ENCODE peak calls at places on chromosomes 6 and 20, in nine cellular contexts. R, A, V, E, D, C, X, M and Z are unnamed samples.

GRCh38 chr20:53660947-53661381 is 67.3 kb upstream of the ZNF217 start:
- DNase-seq in R (no peak), A (no peak), V (no peak), E (no peak), D (peak; percentile 51), C (no peak), X (no peak), M (peak; percentile 49), Z (no peak)

GRCh38 chr6:88992741-88993557 is 29.5 kb upstream of the RNGTT start:
- DNase-seq in R (no peak), A (peak; percentile 11), V (peak; percentile 93), E (no peak), D (no peak), C (no peak), X (no peak), M (no peak), Z (no peak)

GRCh38 chr6:155273438-155273837 is 9.6 kb downstream of the CLDN20 start:
- DNase-seq in R (no peak), A (peak; percentile 97), V (peak; percentile 87), E (no peak), D (no peak), C (peak; percentile 10), X (no peak), M (no peak), Z (no peak)

GRCh38 chr6:130050230-130050629 is 31.8 kb downstream of the L3MBTL3 start:
- DNase-seq in R (no peak), A (peak; percentile 78), V (no peak), E (no peak), D (no peak), C (no peak), X (no peak), M (no peak), Z (no peak)

GRCh38 chr20:54062812-54063280 is 7.5 kb downstream of the BCAS1 start:
- DNase-seq in R (peak; percentile 29), A (peak; percentile 52), V (peak; percentile 58), E (no peak), D (peak; percentile 64), C (peak; percentile 64), X (peak; percentile 66), M (no peak), Z (no peak)

GRCh38 chr6:118985123-118985830 is 50.3 kb upstream of the MCM9 start:
- DNase-seq in R (no peak), A (no peak), V (no peak), E (no peak), D (no peak), C (no peak), X (no peak), M (no peak), Z (no peak)

GRCh38 chr20:62238569-62239277 is 402 bp downstream of the OSBPL2 start:
- DNase-seq in R (no peak), A (no peak), V (no peak), E (no peak), D (peak; percentile 56), C (peak; percentile 22), X (no peak), M (no peak), Z (no peak)

GRCh38 chr20:62439218-62439617 is 11.9 kb upstream of the RBBP8NL start:
- DNase-seq in R (no peak), A (no peak), V (no peak), E (no peak), D (peak; percentile 51), C (no peak), X (no peak), M (no peak), Z (no peak)

GRCh38 chr6:167279766-167280440 is 11.2 kb upstream of the UNC93A start:
- DNase-seq in R (no peak), A (no peak), V (no peak), E (no peak), D (no peak), C (no peak), X (peak; percentile 49), M (no peak), Z (no peak)

GRCh38 chr20:13267231-13267630 is 46.2 kb downstream of the ISM1 start:
- DNase-seq in R (no peak), A (no peak), V (no peak), E (no peak), D (no peak), C (no peak), X (no peak), M (no peak), Z (no peak)

GRCh38 chr6:105178110-105178509 is 1.7 kb downstream of the POPDC3 start:
- DNase-seq in R (no peak), A (peak; percentile 92), V (no peak), E (no peak), D (no peak), C (peak; percentile 75), X (no peak), M (no peak), Z (no peak)

GRCh38 chr6:22904413-22904812 is 335.0 kb downstream of the HDGFL1 start:
- DNase-seq in R (no peak), A (no peak), V (no peak), E (no peak), D (no peak), C (no peak), X (no peak), M (no peak), Z (no peak)

GRCh38 chr6:99559056-99559455 is 9.4 kb downstream of the CCNC start:
- DNase-seq in R (no peak), A (no peak), V (no peak), E (no peak), D (no peak), C (no peak), X (no peak), M (no peak), Z (no peak)

GRCh38 chr6:24919404-24919892 is 16.3 kb downstream of the RIPOR2 start:
- DNase-seq in R (no peak), A (no peak), V (no peak), E (no peak), D (no peak), C (no peak), X (peak; percentile 81), M (no peak), Z (no peak)

GRCh38 chr20:1619861-1620444 is at the start of gene SIRPB1:
- DNase-seq in R (peak; percentile 81), A (no peak), V (no peak), E (no peak), D (no peak), C (no peak), X (no peak), M (no peak), Z (no peak)

GRCh38 chr6:29759457-29759856 is 36.2 kb downstream of the HLA-F start:
- DNase-seq in R (no peak), A (no peak), V (no peak), E (no peak), D (no peak), C (peak; percentile 11), X (no peak), M (no peak), Z (no peak)

GRCh38 chr20:52598306-52598705 is 373.9 kb upstream of the TSHZ2 start:
- DNase-seq in R (no peak), A (no peak), V (no peak), E (no peak), D (no peak), C (no peak), X (no peak), M (no peak), Z (no peak)

GRCh38 chr6:137043710-137044365 is 927 bp downstream of the IL20RA start:
- DNase-seq in R (peak; percentile 25), A (peak; percentile 21), V (peak; percentile 12), E (no peak), D (peak; percentile 53), C (peak; percentile 63), X (no peak), M (no peak), Z (no peak)

GRCh38 chr6:44800171-44800671 is 412.7 kb downstream of the CDC5L start:
- DNase-seq in R (no peak), A (peak; percentile 89), V (no peak), E (no peak), D (no peak), C (no peak), X (peak; percentile 25), M (no peak), Z (no peak)

GRCh38 chr6:93584280-93584679 is 164.9 kb upstream of the EPHA7 start:
- DNase-seq in R (no peak), A (no peak), V (no peak), E (no peak), D (no peak), C (no peak), X (no peak), M (no peak), Z (no peak)

GRCh38 chr6:10595731-10596664 is 74.8 kb downstream of the GCNT2 start:
- DNase-seq in R (no peak), A (peak; percentile 68), V (no peak), E (no peak), D (no peak), C (peak; percentile 24), X (no peak), M (no peak), Z (no peak)

GRCh38 chr6:46746691-46747090 is at the start of gene ANKRD66:
- DNase-seq in R (no peak), A (no peak), V (no peak), E (no peak), D (no peak), C (no peak), X (no peak), M (no peak), Z (no peak)

GRCh38 chr20:61733216-61733615 is 332.5 kb downstream of the TAF4 start:
- DNase-seq in R (no peak), A (no peak), V (no peak), E (no peak), D (no peak), C (no peak), X (no peak), M (no peak), Z (no peak)

GRCh38 chr20:64257107-64257757 is 1.7 kb downstream of the PCMTD2 start:
- DNase-seq in R (no peak), A (no peak), V (no peak), E (no peak), D (no peak), C (no peak), X (no peak), M (no peak), Z (no peak)

GRCh38 chr6:4133941-4134838 is 1.2 kb downstream of the ECI2 start:
- DNase-seq in R (no peak), A (no peak), V (no peak), E (no peak), D (peak; percentile 23), C (peak; percentile 30), X (no peak), M (no peak), Z (no peak)

GRCh38 chr20:31603822-31604566 is 1.1 kb upstream of the ID1 start:
- DNase-seq in R (peak; percentile 87), A (peak; percentile 95), V (peak; percentile 99), E (peak; percentile 77), D (peak; percentile 86), C (peak; percentile 92), X (peak; percentile 100), M (peak; percentile 99), Z (peak; percentile 71)

GRCh38 chr6:142482249-142482648 is 180.4 kb downstream of the ADGRG6 start:
- DNase-seq in R (no peak), A (no peak), V (no peak), E (no peak), D (no peak), C (no peak), X (no peak), M (no peak), Z (no peak)

GRCh38 chr6:111482959-111483735 is at the start of gene REV3L:
- DNase-seq in R (peak; percentile 85), A (peak; percentile 69), V (peak; percentile 91), E (peak; percentile 78), D (peak; percentile 89), C (peak; percentile 93), X (peak; percentile 99), M (peak; percentile 94), Z (peak; percentile 74)